ENCODE peak calls at places on chromosomes 7 and 10, in nine cellular contexts. One of them, this sample, is unnamed.

GRCh38 chr7:50333266-50333665 is 28.8 kb downstream of the IKZF1 start:
- DNase-seq in T-cell: no peak
- DNase-seq in dorsolateral prefrontal cortex: no peak
- DNase-seq in substantia nigra: no peak
- DNase-seq in stimulated activated CD4-positive, alpha-beta T cell treated with anti-CD3 and anti-CD28 coated beads, Interleukin-12 subunit alpha, Interleukin-12 subunit beta, amount 100 ng/mL, for 48 hours: no peak
- DNase-seq in A172: no peak
- DNase-seq in activated CD4-positive, CD25-positive, alpha-beta regulatory T cell: no peak
- DNase-seq in GM03348: no peak
- DNase-seq in ACHN: no peak
- DNase-seq in this sample: no peak

GRCh38 chr7:101362334-101363195 is at the start of gene COL26A1:
- DNase-seq in substantia nigra: no peak
- DNase-seq in activated CD4-positive, CD25-positive, alpha-beta regulatory T cell: no peak
- DNase-seq in A172: no peak
- DNase-seq in T-cell: no peak
- DNase-seq in dorsolateral prefrontal cortex: no peak
- DNase-seq in stimulated activated CD4-positive, alpha-beta T cell treated with anti-CD3 and anti-CD28 coated beads, Interleukin-12 subunit alpha, Interleukin-12 subunit beta, amount 100 ng/mL, for 48 hours: no peak
- DNase-seq in ACHN: peak
- DNase-seq in GM03348: peak
- DNase-seq in this sample: no peak

GRCh38 chr7:84549409-84549808 is 354.8 kb upstream of the SEMA3A start:
- DNase-seq in T-cell: no peak
- DNase-seq in A172: no peak
- DNase-seq in stimulated activated CD4-positive, alpha-beta T cell treated with anti-CD3 and anti-CD28 coated beads, Interleukin-12 subunit alpha, Interleukin-12 subunit beta, amount 100 ng/mL, for 48 hours: no peak
- DNase-seq in substantia nigra: no peak
- DNase-seq in dorsolateral prefrontal cortex: no peak
- DNase-seq in GM03348: no peak
- DNase-seq in ACHN: no peak
- DNase-seq in activated CD4-positive, CD25-positive, alpha-beta regulatory T cell: no peak
- DNase-seq in this sample: no peak

GRCh38 chr7:132464740-132465139 is 111.5 kb downstream of the PLXNA4 start:
- DNase-seq in dorsolateral prefrontal cortex: no peak
- DNase-seq in ACHN: no peak
- DNase-seq in substantia nigra: no peak
- DNase-seq in T-cell: no peak
- DNase-seq in stimulated activated CD4-positive, alpha-beta T cell treated with anti-CD3 and anti-CD28 coated beads, Interleukin-12 subunit alpha, Interleukin-12 subunit beta, amount 100 ng/mL, for 48 hours: no peak
- DNase-seq in GM03348: peak
- DNase-seq in A172: peak
- DNase-seq in activated CD4-positive, CD25-positive, alpha-beta regulatory T cell: no peak
- DNase-seq in this sample: no peak

GRCh38 chr7:136652635-136653370 is 215.6 kb upstream of the CHRM2 start:
- DNase-seq in substantia nigra: no peak
- DNase-seq in activated CD4-positive, CD25-positive, alpha-beta regulatory T cell: no peak
- DNase-seq in T-cell: no peak
- DNase-seq in stimulated activated CD4-positive, alpha-beta T cell treated with anti-CD3 and anti-CD28 coated beads, Interleukin-12 subunit alpha, Interleukin-12 subunit beta, amount 100 ng/mL, for 48 hours: no peak
- DNase-seq in dorsolateral prefrontal cortex: no peak
- DNase-seq in GM03348: no peak
- DNase-seq in ACHN: no peak
- DNase-seq in A172: no peak
- DNase-seq in this sample: no peak

GRCh38 chr10:74684462-74684861 is 141.9 kb upstream of the KAT6B start:
- DNase-seq in dorsolateral prefrontal cortex: no peak
- DNase-seq in T-cell: no peak
- DNase-seq in activated CD4-positive, CD25-positive, alpha-beta regulatory T cell: no peak
- DNase-seq in substantia nigra: no peak
- DNase-seq in stimulated activated CD4-positive, alpha-beta T cell treated with anti-CD3 and anti-CD28 coated beads, Interleukin-12 subunit alpha, Interleukin-12 subunit beta, amount 100 ng/mL, for 48 hours: no peak
- DNase-seq in A172: no peak
- DNase-seq in ACHN: no peak
- DNase-seq in GM03348: no peak
- DNase-seq in this sample: no peak

GRCh38 chr10:1123198-1123597 is 67.0 kb downstream of the WDR37 start:
- DNase-seq in ACHN: no peak
- DNase-seq in activated CD4-positive, CD25-positive, alpha-beta regulatory T cell: no peak
- DNase-seq in A172: no peak
- DNase-seq in stimulated activated CD4-positive, alpha-beta T cell treated with anti-CD3 and anti-CD28 coated beads, Interleukin-12 subunit alpha, Interleukin-12 subunit beta, amount 100 ng/mL, for 48 hours: no peak
- DNase-seq in substantia nigra: no peak
- DNase-seq in dorsolateral prefrontal cortex: no peak
- DNase-seq in T-cell: no peak
- DNase-seq in GM03348: no peak
- DNase-seq in this sample: no peak

GRCh38 chr7:50785346-50785745 is 2.6 kb upstream of the GRB10 start:
- DNase-seq in activated CD4-positive, CD25-positive, alpha-beta regulatory T cell: no peak
- DNase-seq in T-cell: no peak
- DNase-seq in ACHN: no peak
- DNase-seq in stimulated activated CD4-positive, alpha-beta T cell treated with anti-CD3 and anti-CD28 coated beads, Interleukin-12 subunit alpha, Interleukin-12 subunit beta, amount 100 ng/mL, for 48 hours: no peak
- DNase-seq in dorsolateral prefrontal cortex: no peak
- DNase-seq in GM03348: no peak
- DNase-seq in substantia nigra: no peak
- DNase-seq in A172: no peak
- DNase-seq in this sample: no peak

GRCh38 chr7:116528008-116528789 is 3.4 kb downstream of the CAV1 start:
- DNase-seq in T-cell: no peak
- DNase-seq in stimulated activated CD4-positive, alpha-beta T cell treated with anti-CD3 and anti-CD28 coated beads, Interleukin-12 subunit alpha, Interleukin-12 subunit beta, amount 100 ng/mL, for 48 hours: no peak
- DNase-seq in dorsolateral prefrontal cortex: no peak
- DNase-seq in A172: peak
- DNase-seq in substantia nigra: no peak
- DNase-seq in activated CD4-positive, CD25-positive, alpha-beta regulatory T cell: no peak
- DNase-seq in ACHN: peak
- DNase-seq in GM03348: peak
- DNase-seq in this sample: peak

GRCh38 chr10:91347529-91347928 is 62.6 kb upstream of the HECTD2 start:
- DNase-seq in activated CD4-positive, CD25-positive, alpha-beta regulatory T cell: no peak
- DNase-seq in dorsolateral prefrontal cortex: no peak
- DNase-seq in GM03348: no peak
- DNase-seq in ACHN: no peak
- DNase-seq in substantia nigra: no peak
- DNase-seq in A172: peak
- DNase-seq in T-cell: no peak
- DNase-seq in stimulated activated CD4-positive, alpha-beta T cell treated with anti-CD3 and anti-CD28 coated beads, Interleukin-12 subunit alpha, Interleukin-12 subunit beta, amount 100 ng/mL, for 48 hours: no peak
- DNase-seq in this sample: no peak

GRCh38 chr7:151410405-151411390 is 860 bp upstream of the WDR86 start:
- DNase-seq in activated CD4-positive, CD25-positive, alpha-beta regulatory T cell: no peak
- DNase-seq in dorsolateral prefrontal cortex: no peak
- DNase-seq in GM03348: no peak
- DNase-seq in T-cell: peak
- DNase-seq in A172: no peak
- DNase-seq in substantia nigra: no peak
- DNase-seq in ACHN: no peak
- DNase-seq in stimulated activated CD4-positive, alpha-beta T cell treated with anti-CD3 and anti-CD28 coated beads, Interleukin-12 subunit alpha, Interleukin-12 subunit beta, amount 100 ng/mL, for 48 hours: no peak
- DNase-seq in this sample: no peak

GRCh38 chr10:82150123-82150900 is 275.3 kb downstream of the NRG3 start:
- DNase-seq in stimulated activated CD4-positive, alpha-beta T cell treated with anti-CD3 and anti-CD28 coated beads, Interleukin-12 subunit alpha, Interleukin-12 subunit beta, amount 100 ng/mL, for 48 hours: no peak
- DNase-seq in dorsolateral prefrontal cortex: peak
- DNase-seq in activated CD4-positive, CD25-positive, alpha-beta regulatory T cell: no peak
- DNase-seq in GM03348: no peak
- DNase-seq in substantia nigra: peak
- DNase-seq in ACHN: peak
- DNase-seq in T-cell: no peak
- DNase-seq in A172: peak
- DNase-seq in this sample: no peak

GRCh38 chr7:22361795-22362194 is 4.8 kb upstream of the RAPGEF5 start:
- DNase-seq in T-cell: no peak
- DNase-seq in A172: peak
- DNase-seq in dorsolateral prefrontal cortex: no peak
- DNase-seq in GM03348: no peak
- DNase-seq in substantia nigra: no peak
- DNase-seq in activated CD4-positive, CD25-positive, alpha-beta regulatory T cell: no peak
- DNase-seq in ACHN: no peak
- DNase-seq in stimulated activated CD4-positive, alpha-beta T cell treated with anti-CD3 and anti-CD28 coated beads, Interleukin-12 subunit alpha, Interleukin-12 subunit beta, amount 100 ng/mL, for 48 hours: no peak
- DNase-seq in this sample: no peak

GRCh38 chr7:24401628-24402593 is 117.9 kb downstream of the NPY start:
- DNase-seq in A172: peak
- DNase-seq in GM03348: peak
- DNase-seq in activated CD4-positive, CD25-positive, alpha-beta regulatory T cell: no peak
- DNase-seq in ACHN: peak
- DNase-seq in stimulated activated CD4-positive, alpha-beta T cell treated with anti-CD3 and anti-CD28 coated beads, Interleukin-12 subunit alpha, Interleukin-12 subunit beta, amount 100 ng/mL, for 48 hours: no peak
- DNase-seq in substantia nigra: no peak
- DNase-seq in T-cell: no peak
- DNase-seq in dorsolateral prefrontal cortex: no peak
- DNase-seq in this sample: peak

GRCh38 chr7:146002431-146003078 is 114.0 kb upstream of the CNTNAP2 start:
- DNase-seq in activated CD4-positive, CD25-positive, alpha-beta regulatory T cell: no peak
- DNase-seq in T-cell: no peak
- DNase-seq in stimulated activated CD4-positive, alpha-beta T cell treated with anti-CD3 and anti-CD28 coated beads, Interleukin-12 subunit alpha, Interleukin-12 subunit beta, amount 100 ng/mL, for 48 hours: no peak
- DNase-seq in substantia nigra: no peak
- DNase-seq in dorsolateral prefrontal cortex: no peak
- DNase-seq in ACHN: no peak
- DNase-seq in A172: peak
- DNase-seq in GM03348: no peak
- DNase-seq in this sample: no peak

GRCh38 chr10:89887830-89888229 is 186.4 kb downstream of the KIF20B start:
- DNase-seq in substantia nigra: no peak
- DNase-seq in dorsolateral prefrontal cortex: no peak
- DNase-seq in ACHN: no peak
- DNase-seq in activated CD4-positive, CD25-positive, alpha-beta regulatory T cell: no peak
- DNase-seq in A172: no peak
- DNase-seq in stimulated activated CD4-positive, alpha-beta T cell treated with anti-CD3 and anti-CD28 coated beads, Interleukin-12 subunit alpha, Interleukin-12 subunit beta, amount 100 ng/mL, for 48 hours: no peak
- DNase-seq in GM03348: no peak
- DNase-seq in T-cell: no peak
- DNase-seq in this sample: no peak

GRCh38 chr7:151121380-151122170 is 35.3 kb downstream of the AGAP3 start:
- DNase-seq in GM03348: no peak
- DNase-seq in A172: no peak
- DNase-seq in activated CD4-positive, CD25-positive, alpha-beta regulatory T cell: no peak
- DNase-seq in T-cell: no peak
- DNase-seq in stimulated activated CD4-positive, alpha-beta T cell treated with anti-CD3 and anti-CD28 coated beads, Interleukin-12 subunit alpha, Interleukin-12 subunit beta, amount 100 ng/mL, for 48 hours: no peak
- DNase-seq in dorsolateral prefrontal cortex: no peak
- DNase-seq in ACHN: no peak
- DNase-seq in substantia nigra: no peak
- DNase-seq in this sample: no peak

GRCh38 chr7:135236727-135237126 is 3.1 kb downstream of the STRA8 start:
- DNase-seq in ACHN: peak
- DNase-seq in dorsolateral prefrontal cortex: no peak
- DNase-seq in stimulated activated CD4-positive, alpha-beta T cell treated with anti-CD3 and anti-CD28 coated beads, Interleukin-12 subunit alpha, Interleukin-12 subunit beta, amount 100 ng/mL, for 48 hours: no peak
- DNase-seq in substantia nigra: no peak
- DNase-seq in activated CD4-positive, CD25-positive, alpha-beta regulatory T cell: no peak
- DNase-seq in T-cell: no peak
- DNase-seq in A172: no peak
- DNase-seq in GM03348: no peak
- DNase-seq in this sample: no peak

GRCh38 chr7:30430300-30430699 is 48.3 kb downstream of the NOD1 start:
- DNase-seq in dorsolateral prefrontal cortex: no peak
- DNase-seq in ACHN: no peak
- DNase-seq in GM03348: no peak
- DNase-seq in activated CD4-positive, CD25-positive, alpha-beta regulatory T cell: no peak
- DNase-seq in substantia nigra: no peak
- DNase-seq in stimulated activated CD4-positive, alpha-beta T cell treated with anti-CD3 and anti-CD28 coated beads, Interleukin-12 subunit alpha, Interleukin-12 subunit beta, amount 100 ng/mL, for 48 hours: no peak
- DNase-seq in A172: no peak
- DNase-seq in T-cell: no peak
- DNase-seq in this sample: no peak

GRCh38 chr10:81995254-81995653 is 120.3 kb downstream of the NRG3 start:
- DNase-seq in dorsolateral prefrontal cortex: no peak
- DNase-seq in T-cell: no peak
- DNase-seq in substantia nigra: no peak
- DNase-seq in A172: no peak
- DNase-seq in GM03348: no peak
- DNase-seq in activated CD4-positive, CD25-positive, alpha-beta regulatory T cell: no peak
- DNase-seq in stimulated activated CD4-positive, alpha-beta T cell treated with anti-CD3 and anti-CD28 coated beads, Interleukin-12 subunit alpha, Interleukin-12 subunit beta, amount 100 ng/mL, for 48 hours: no peak
- DNase-seq in ACHN: no peak
- DNase-seq in this sample: no peak

GRCh38 chr7:155392726-155393570 is 65.0 kb upstream of the EN2 start:
- DNase-seq in T-cell: no peak
- DNase-seq in ACHN: no peak
- DNase-seq in activated CD4-positive, CD25-positive, alpha-beta regulatory T cell: no peak
- DNase-seq in substantia nigra: no peak
- DNase-seq in dorsolateral prefrontal cortex: no peak
- DNase-seq in stimulated activated CD4-positive, alpha-beta T cell treated with anti-CD3 and anti-CD28 coated beads, Interleukin-12 subunit alpha, Interleukin-12 subunit beta, amount 100 ng/mL, for 48 hours: no peak
- DNase-seq in GM03348: no peak
- DNase-seq in A172: peak
- DNase-seq in this sample: peak

GRCh38 chr10:127485153-127485857 is 63.8 kb upstream of the NPS start:
- DNase-seq in dorsolateral prefrontal cortex: no peak
- DNase-seq in GM03348: no peak
- DNase-seq in T-cell: no peak
- DNase-seq in ACHN: peak
- DNase-seq in A172: peak
- DNase-seq in activated CD4-positive, CD25-positive, alpha-beta regulatory T cell: no peak
- DNase-seq in stimulated activated CD4-positive, alpha-beta T cell treated with anti-CD3 and anti-CD28 coated beads, Interleukin-12 subunit alpha, Interleukin-12 subunit beta, amount 100 ng/mL, for 48 hours: no peak
- DNase-seq in substantia nigra: no peak
- DNase-seq in this sample: no peak

GRCh38 chr7:105677395-105677701 is 96.1 kb upstream of the EFCAB10 start:
- DNase-seq in substantia nigra: no peak
- DNase-seq in dorsolateral prefrontal cortex: no peak
- DNase-seq in ACHN: no peak
- DNase-seq in activated CD4-positive, CD25-positive, alpha-beta regulatory T cell: no peak
- DNase-seq in stimulated activated CD4-positive, alpha-beta T cell treated with anti-CD3 and anti-CD28 coated beads, Interleukin-12 subunit alpha, Interleukin-12 subunit beta, amount 100 ng/mL, for 48 hours: no peak
- DNase-seq in A172: no peak
- DNase-seq in T-cell: no peak
- DNase-seq in GM03348: no peak
- DNase-seq in this sample: no peak

GRCh38 chr7:73770002-73770859 is at the start of gene CLDN3:
- DNase-seq in stimulated activated CD4-positive, alpha-beta T cell treated with anti-CD3 and anti-CD28 coated beads, Interleukin-12 subunit alpha, Interleukin-12 subunit beta, amount 100 ng/mL, for 48 hours: no peak
- DNase-seq in GM03348: no peak
- DNase-seq in substantia nigra: no peak
- DNase-seq in A172: no peak
- DNase-seq in T-cell: no peak
- DNase-seq in activated CD4-positive, CD25-positive, alpha-beta regulatory T cell: no peak
- DNase-seq in ACHN: peak
- DNase-seq in dorsolateral prefrontal cortex: no peak
- DNase-seq in this sample: peak

GRCh38 chr7:32044739-32045138 is 25.5 kb downstream of the PDE1C start:
- DNase-seq in GM03348: no peak
- DNase-seq in stimulated activated CD4-positive, alpha-beta T cell treated with anti-CD3 and anti-CD28 coated beads, Interleukin-12 subunit alpha, Interleukin-12 subunit beta, amount 100 ng/mL, for 48 hours: no peak
- DNase-seq in T-cell: no peak
- DNase-seq in substantia nigra: no peak
- DNase-seq in A172: no peak
- DNase-seq in ACHN: no peak
- DNase-seq in activated CD4-positive, CD25-positive, alpha-beta regulatory T cell: no peak
- DNase-seq in dorsolateral prefrontal cortex: no peak
- DNase-seq in this sample: no peak

GRCh38 chr7:102169651-102170416 is 116.8 kb upstream of the SH2B2 start:
- DNase-seq in dorsolateral prefrontal cortex: no peak
- DNase-seq in stimulated activated CD4-positive, alpha-beta T cell treated with anti-CD3 and anti-CD28 coated beads, Interleukin-12 subunit alpha, Interleukin-12 subunit beta, amount 100 ng/mL, for 48 hours: no peak
- DNase-seq in substantia nigra: no peak
- DNase-seq in GM03348: no peak
- DNase-seq in A172: no peak
- DNase-seq in ACHN: no peak
- DNase-seq in T-cell: no peak
- DNase-seq in activated CD4-positive, CD25-positive, alpha-beta regulatory T cell: no peak
- DNase-seq in this sample: no peak

GRCh38 chr7:10977113-10977512 is 3.4 kb downstream of the PHF14 start:
- DNase-seq in T-cell: no peak
- DNase-seq in A172: no peak
- DNase-seq in dorsolateral prefrontal cortex: no peak
- DNase-seq in stimulated activated CD4-positive, alpha-beta T cell treated with anti-CD3 and anti-CD28 coated beads, Interleukin-12 subunit alpha, Interleukin-12 subunit beta, amount 100 ng/mL, for 48 hours: no peak
- DNase-seq in substantia nigra: no peak
- DNase-seq in activated CD4-positive, CD25-positive, alpha-beta regulatory T cell: no peak
- DNase-seq in GM03348: no peak
- DNase-seq in ACHN: no peak
- DNase-seq in this sample: no peak

GRCh38 chr10:88062798-88063472 is 199.5 kb downstream of the PTEN start:
- DNase-seq in substantia nigra: no peak
- DNase-seq in ACHN: no peak
- DNase-seq in GM03348: peak
- DNase-seq in activated CD4-positive, CD25-positive, alpha-beta regulatory T cell: no peak
- DNase-seq in A172: no peak
- DNase-seq in dorsolateral prefrontal cortex: no peak
- DNase-seq in stimulated activated CD4-positive, alpha-beta T cell treated with anti-CD3 and anti-CD28 coated beads, Interleukin-12 subunit alpha, Interleukin-12 subunit beta, amount 100 ng/mL, for 48 hours: no peak
- DNase-seq in T-cell: no peak
- DNase-seq in this sample: no peak

GRCh38 chr7:1708640-1709249 is 38.7 kb downstream of the ELFN1 start:
- DNase-seq in activated CD4-positive, CD25-positive, alpha-beta regulatory T cell: no peak
- DNase-seq in GM03348: no peak
- DNase-seq in ACHN: no peak
- DNase-seq in A172: no peak
- DNase-seq in stimulated activated CD4-positive, alpha-beta T cell treated with anti-CD3 and anti-CD28 coated beads, Interleukin-12 subunit alpha, Interleukin-12 subunit beta, amount 100 ng/mL, for 48 hours: no peak
- DNase-seq in dorsolateral prefrontal cortex: peak
- DNase-seq in T-cell: no peak
- DNase-seq in substantia nigra: no peak
- DNase-seq in this sample: no peak

GRCh38 chr7:73586911-73587310 is 8.5 kb upstream of the TBL2 start:
- DNase-seq in dorsolateral prefrontal cortex: no peak
- DNase-seq in activated CD4-positive, CD25-positive, alpha-beta regulatory T cell: no peak
- DNase-seq in GM03348: no peak
- DNase-seq in stimulated activated CD4-positive, alpha-beta T cell treated with anti-CD3 and anti-CD28 coated beads, Interleukin-12 subunit alpha, Interleukin-12 subunit beta, amount 100 ng/mL, for 48 hours: no peak
- DNase-seq in substantia nigra: no peak
- DNase-seq in A172: no peak
- DNase-seq in ACHN: no peak
- DNase-seq in T-cell: no peak
- DNase-seq in this sample: no peak

This sample was measured in HCT116.